ENCODE peak calls at places on chromosomes 7 and 10, in seven cellular contexts. One of them, this sample, is unnamed.

GRCh38 chr10:95818663-95819062 is 62.7 kb downstream of the ENTPD1 start:
- DNase-seq in mesenchymal stem cell: peak; percentile 87
- DNase-seq in H1: no peak
- DNase-seq in trophoblast cell: no peak
- DNase-seq in neuronal stem cell: no peak
- DNase-seq in H9: no peak
- DNase-seq in IMR-90: peak; percentile 82
- DNase-seq in this sample: peak; percentile 48

GRCh38 chr10:84214046-84214572 is 11.2 kb downstream of the LRIT2 start:
- DNase-seq in trophoblast cell: no peak
- DNase-seq in H1: no peak
- DNase-seq in mesenchymal stem cell: no peak
- DNase-seq in H9: peak; percentile 49
- DNase-seq in IMR-90: no peak
- DNase-seq in neuronal stem cell: no peak
- DNase-seq in this sample: no peak

GRCh38 chr10:111890046-111890445 is 293.5 kb downstream of the GPAM start:
- DNase-seq in trophoblast cell: no peak
- DNase-seq in mesenchymal stem cell: no peak
- DNase-seq in IMR-90: no peak
- DNase-seq in H9: no peak
- DNase-seq in neuronal stem cell: no peak
- DNase-seq in H1: no peak
- DNase-seq in this sample: peak; percentile 11

GRCh38 chr7:27122075-27122910 is 8.3 kb downstream of the HOXA4 start:
- DNase-seq in H1: no peak
- DNase-seq in IMR-90: peak; percentile 41
- DNase-seq in H9: no peak
- DNase-seq in trophoblast cell: no peak
- DNase-seq in neuronal stem cell: no peak
- DNase-seq in mesenchymal stem cell: no peak
- DNase-seq in this sample: no peak

GRCh38 chr10:124648738-124649137 is 95.4 kb downstream of the FAM53B start:
- DNase-seq in IMR-90: peak; percentile 95
- DNase-seq in H1: no peak
- DNase-seq in trophoblast cell: no peak
- DNase-seq in neuronal stem cell: no peak
- DNase-seq in mesenchymal stem cell: peak; percentile 94
- DNase-seq in H9: no peak
- DNase-seq in this sample: no peak

GRCh38 chr10:57786850-57787750 is 480.6 kb downstream of the IPMK start:
- DNase-seq in trophoblast cell: no peak
- DNase-seq in neuronal stem cell: no peak
- DNase-seq in H1: peak; percentile 29
- DNase-seq in IMR-90: no peak
- DNase-seq in mesenchymal stem cell: no peak
- DNase-seq in H9: peak; percentile 43
- DNase-seq in this sample: peak; percentile 48

GRCh38 chr10:71848325-71849277 is 2.5 kb downstream of the PSAP start:
- DNase-seq in H1: no peak
- DNase-seq in mesenchymal stem cell: no peak
- DNase-seq in trophoblast cell: no peak
- DNase-seq in IMR-90: peak; percentile 51
- DNase-seq in neuronal stem cell: no peak
- DNase-seq in H9: no peak
- DNase-seq in this sample: no peak

GRCh38 chr10:110414563-110415309 is 83.0 kb upstream of the DUSP5 start:
- DNase-seq in neuronal stem cell: no peak
- DNase-seq in H1: no peak
- DNase-seq in mesenchymal stem cell: no peak
- DNase-seq in trophoblast cell: peak; percentile 78
- DNase-seq in H9: no peak
- DNase-seq in IMR-90: no peak
- DNase-seq in this sample: no peak

GRCh38 chr7:99340659-99341058 is 15.0 kb downstream of the ARPC1A start:
- DNase-seq in trophoblast cell: no peak
- DNase-seq in neuronal stem cell: no peak
- DNase-seq in H9: no peak
- DNase-seq in IMR-90: peak; percentile 57
- DNase-seq in H1: no peak
- DNase-seq in mesenchymal stem cell: peak; percentile 18
- DNase-seq in this sample: no peak

GRCh38 chr10:1739751-1740150 is 2.4 kb upstream of the ADARB2 start:
- DNase-seq in H1: no peak
- DNase-seq in mesenchymal stem cell: no peak
- DNase-seq in H9: peak; percentile 72
- DNase-seq in neuronal stem cell: no peak
- DNase-seq in IMR-90: no peak
- DNase-seq in trophoblast cell: no peak
- DNase-seq in this sample: peak; percentile 44

GRCh38 chr10:96496281-96496925 is 17.3 kb downstream of the TLL2 start:
- DNase-seq in H9: peak; percentile 44
- DNase-seq in trophoblast cell: peak; percentile 28
- DNase-seq in mesenchymal stem cell: peak; percentile 40
- DNase-seq in neuronal stem cell: no peak
- DNase-seq in IMR-90: peak; percentile 35
- DNase-seq in H1: no peak
- DNase-seq in this sample: peak; percentile 54

GRCh38 chr7:1025747-1026581 is 18.4 kb upstream of the GPR146 start:
- DNase-seq in neuronal stem cell: no peak
- DNase-seq in H9: no peak
- DNase-seq in trophoblast cell: no peak
- DNase-seq in IMR-90: no peak
- DNase-seq in H1: no peak
- DNase-seq in mesenchymal stem cell: no peak
- DNase-seq in this sample: no peak

GRCh38 chr10:60029441-60029840 is 123.1 kb upstream of the CCDC6 start:
- DNase-seq in neuronal stem cell: no peak
- DNase-seq in trophoblast cell: no peak
- DNase-seq in IMR-90: no peak
- DNase-seq in mesenchymal stem cell: no peak
- DNase-seq in H1: no peak
- DNase-seq in H9: no peak
- DNase-seq in this sample: no peak

GRCh38 chr7:96596120-96596826 is 113.4 kb downstream of the SEM1 start:
- DNase-seq in mesenchymal stem cell: peak; percentile 7
- DNase-seq in H1: no peak
- DNase-seq in trophoblast cell: no peak
- DNase-seq in H9: no peak
- DNase-seq in neuronal stem cell: no peak
- DNase-seq in IMR-90: no peak
- DNase-seq in this sample: peak; percentile 75

GRCh38 chr10:93363891-93364648 is 118.1 kb downstream of the MYOF start:
- DNase-seq in IMR-90: no peak
- DNase-seq in H1: no peak
- DNase-seq in mesenchymal stem cell: no peak
- DNase-seq in neuronal stem cell: no peak
- DNase-seq in trophoblast cell: no peak
- DNase-seq in H9: no peak
- DNase-seq in this sample: no peak

GRCh38 chr10:78377362-78377761 is 343.7 kb downstream of the RPS24 start:
- DNase-seq in trophoblast cell: no peak
- DNase-seq in mesenchymal stem cell: peak; percentile 24
- DNase-seq in H1: no peak
- DNase-seq in H9: no peak
- DNase-seq in IMR-90: no peak
- DNase-seq in neuronal stem cell: no peak
- DNase-seq in this sample: peak; percentile 60

GRCh38 chr10:29113251-29113945 is 175.5 kb upstream of the LYZL1 start:
- DNase-seq in neuronal stem cell: no peak
- DNase-seq in H1: no peak
- DNase-seq in trophoblast cell: peak; percentile 49
- DNase-seq in H9: no peak
- DNase-seq in mesenchymal stem cell: peak; percentile 44
- DNase-seq in IMR-90: no peak
- DNase-seq in this sample: peak; percentile 96

GRCh38 chr10:11988924-11989323 is 53.7 kb downstream of the UPF2 start:
- DNase-seq in neuronal stem cell: no peak
- DNase-seq in trophoblast cell: no peak
- DNase-seq in H9: no peak
- DNase-seq in mesenchymal stem cell: no peak
- DNase-seq in H1: no peak
- DNase-seq in IMR-90: no peak
- DNase-seq in this sample: no peak

GRCh38 chr10:86434651-86435050 is 68.1 kb upstream of the GRID1 start:
- DNase-seq in H1: no peak
- DNase-seq in neuronal stem cell: no peak
- DNase-seq in mesenchymal stem cell: no peak
- DNase-seq in trophoblast cell: no peak
- DNase-seq in IMR-90: no peak
- DNase-seq in H9: no peak
- DNase-seq in this sample: no peak

GRCh38 chr10:7339503-7339902 is 71.3 kb downstream of the SFMBT2 start:
- DNase-seq in mesenchymal stem cell: no peak
- DNase-seq in H1: no peak
- DNase-seq in IMR-90: no peak
- DNase-seq in H9: no peak
- DNase-seq in trophoblast cell: no peak
- DNase-seq in neuronal stem cell: no peak
- DNase-seq in this sample: peak; percentile 10

GRCh38 chr10:23693895-23694294 is 255.0 kb downstream of the OTUD1 start:
- DNase-seq in IMR-90: no peak
- DNase-seq in neuronal stem cell: no peak
- DNase-seq in trophoblast cell: no peak
- DNase-seq in H9: peak; percentile 44
- DNase-seq in H1: no peak
- DNase-seq in mesenchymal stem cell: no peak
- DNase-seq in this sample: no peak

GRCh38 chr10:73076361-73077183 is 20.1 kb downstream of the P4HA1 start:
- DNase-seq in mesenchymal stem cell: peak; percentile 56
- DNase-seq in IMR-90: peak; percentile 85
- DNase-seq in H1: no peak
- DNase-seq in H9: no peak
- DNase-seq in trophoblast cell: no peak
- DNase-seq in neuronal stem cell: no peak
- DNase-seq in this sample: no peak

GRCh38 chr10:17661510-17661909 is 17.6 kb downstream of the STAM start:
- DNase-seq in trophoblast cell: no peak
- DNase-seq in H1: no peak
- DNase-seq in H9: no peak
- DNase-seq in neuronal stem cell: no peak
- DNase-seq in IMR-90: no peak
- DNase-seq in mesenchymal stem cell: no peak
- DNase-seq in this sample: no peak

GRCh38 chr7:81260152-81260551 is 341.3 kb upstream of the SEMA3C start:
- DNase-seq in H1: no peak
- DNase-seq in neuronal stem cell: no peak
- DNase-seq in H9: no peak
- DNase-seq in mesenchymal stem cell: peak; percentile 22
- DNase-seq in trophoblast cell: no peak
- DNase-seq in IMR-90: peak; percentile 7
- DNase-seq in this sample: no peak

GRCh38 chr10:87656431-87657072 is 3.1 kb upstream of the PAPSS2 start:
- DNase-seq in IMR-90: peak; percentile 52
- DNase-seq in H9: no peak
- DNase-seq in trophoblast cell: no peak
- DNase-seq in mesenchymal stem cell: peak; percentile 69
- DNase-seq in neuronal stem cell: peak; percentile 57
- DNase-seq in H1: no peak
- DNase-seq in this sample: peak; percentile 77

GRCh38 chr7:114423218-114423496 is 8.5 kb downstream of the FOXP2 start:
- DNase-seq in H9: no peak
- DNase-seq in IMR-90: no peak
- DNase-seq in H1: no peak
- DNase-seq in trophoblast cell: no peak
- DNase-seq in neuronal stem cell: no peak
- DNase-seq in mesenchymal stem cell: no peak
- DNase-seq in this sample: no peak
- H2AK5ac ChIP-seq in H9: no peak overlapping the region
- H2AK5ac ChIP-seq in IMR-90: no peak overlapping the region
- H2AK5ac ChIP-seq in H1: no peak overlapping the region
- H2AK5ac ChIP-seq in trophoblast cell: no peak overlapping the region
- H2AK5ac ChIP-seq in neuronal stem cell: no peak overlapping the region
- H2AK5ac ChIP-seq in mesenchymal stem cell: no peak overlapping the region
- H2AK5ac ChIP-seq in this sample: no peak overlapping the region

DNA sequence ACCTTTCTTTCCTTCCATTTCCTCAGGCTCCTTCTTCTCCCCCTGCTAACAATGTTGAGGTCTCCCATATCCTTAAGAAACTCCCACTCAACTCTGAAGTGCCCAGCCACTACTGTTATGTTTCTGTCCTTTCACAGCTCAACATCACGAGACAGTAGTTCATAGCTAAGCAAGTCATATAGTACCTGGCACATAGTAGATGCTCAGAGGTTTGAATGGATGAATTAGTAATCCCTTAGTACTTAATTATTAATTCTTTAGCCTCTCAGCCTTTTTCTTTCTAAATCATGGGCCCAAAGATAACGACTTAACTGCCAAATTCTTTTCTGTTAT is 22.6 kb downstream of the CSGALNACT2 start:
- DNase-seq in H1: no peak
- DNase-seq in IMR-90: no peak
- DNase-seq in neuronal stem cell: no peak
- DNase-seq in trophoblast cell: no peak
- DNase-seq in mesenchymal stem cell: no peak
- DNase-seq in H9: no peak
- DNase-seq in this sample: no peak
- H3K4ac ChIP-seq in H1: no peak overlapping the region
- H3K4ac ChIP-seq in IMR-90: peak overlapping the region; percentile 80
- H3K4ac ChIP-seq in neuronal stem cell: no peak overlapping the region
- H3K4ac ChIP-seq in trophoblast cell: no peak overlapping the region
- H3K4ac ChIP-seq in mesenchymal stem cell: no peak overlapping the region
- H3K4ac ChIP-seq in H9: no peak overlapping the region
- H3K4ac ChIP-seq in this sample: no peak overlapping the region

GRCh38 chr7:128453836-128454804 is 1.6 kb upstream of the HILPDA start:
- DNase-seq in trophoblast cell: peak; percentile 96
- DNase-seq in neuronal stem cell: peak; percentile 65
- DNase-seq in mesenchymal stem cell: peak; percentile 90
- DNase-seq in IMR-90: peak; percentile 82
- DNase-seq in H1: no peak
- DNase-seq in H9: peak; percentile 92
- DNase-seq in this sample: peak; percentile 95
- H3K23ac ChIP-seq in trophoblast cell: no peak overlapping the region
- H3K23ac ChIP-seq in neuronal stem cell: no peak overlapping the region
- H3K23ac ChIP-seq in mesenchymal stem cell: no peak overlapping the region
- H3K23ac ChIP-seq in IMR-90: peak overlapping the region; percentile 82
- H3K23ac ChIP-seq in H1: no peak overlapping the region
- H3K23ac ChIP-seq in H9: no peak overlapping the region
- H3K23ac ChIP-seq in this sample: no peak overlapping the region

GRCh38 chr7:53281312-53281711 is 245.9 kb downstream of the POM121L12 start:
- DNase-seq in neuronal stem cell: no peak
- DNase-seq in mesenchymal stem cell: no peak
- DNase-seq in trophoblast cell: no peak
- DNase-seq in IMR-90: no peak
- DNase-seq in H9: no peak
- DNase-seq in H1: no peak
- DNase-seq in this sample: no peak
- H2AK5ac ChIP-seq in neuronal stem cell: no peak overlapping the region
- H2AK5ac ChIP-seq in mesenchymal stem cell: no peak overlapping the region
- H2AK5ac ChIP-seq in trophoblast cell: no peak overlapping the region
- H2AK5ac ChIP-seq in IMR-90: no peak overlapping the region
- H2AK5ac ChIP-seq in H9: no peak overlapping the region
- H2AK5ac ChIP-seq in H1: no peak overlapping the region
- H2AK5ac ChIP-seq in this sample: no peak overlapping the region

DNA sequence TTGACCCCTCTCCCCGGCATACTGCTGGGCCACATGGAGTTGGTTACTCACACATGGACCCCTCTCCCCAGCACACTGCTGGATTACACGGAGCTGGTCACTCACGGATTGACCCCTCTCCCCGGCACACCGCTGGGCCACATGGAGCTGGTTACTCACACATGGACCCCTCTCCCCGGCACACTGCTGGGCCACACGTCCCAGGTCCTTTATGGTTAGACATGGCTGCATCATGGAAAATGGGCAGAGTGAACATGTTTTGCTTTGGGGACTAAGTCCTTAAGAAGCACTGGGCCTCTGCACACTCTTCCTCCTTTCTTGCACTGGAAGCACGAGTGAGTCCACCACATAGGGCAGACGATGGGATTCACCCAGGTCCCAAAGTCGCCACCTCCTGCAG is 102.1 kb upstream of the SHH start:
- DNase-seq in H9: no peak
- DNase-seq in trophoblast cell: no peak
- DNase-seq in mesenchymal stem cell: no peak
- DNase-seq in neuronal stem cell: no peak
- DNase-seq in H1: no peak
- DNase-seq in IMR-90: no peak
- DNase-seq in this sample: no peak
- H3K4ac ChIP-seq in H9: no peak overlapping the region
- H3K4ac ChIP-seq in trophoblast cell: no peak overlapping the region
- H3K4ac ChIP-seq in mesenchymal stem cell: no peak overlapping the region
- H3K4ac ChIP-seq in neuronal stem cell: no peak overlapping the region
- H3K4ac ChIP-seq in H1: no peak overlapping the region
- H3K4ac ChIP-seq in IMR-90: no peak overlapping the region
- H3K4ac ChIP-seq in this sample: no peak overlapping the region